ENCODE peak calls at places on chromosomes 1 and 21, in four cellular contexts. Z is kidney, U is IMR-90, K is hepatocyte. L is an unnamed sample.

GRCh38 chr1:154351363-154352068 is 26.2 kb downstream of the ATP8B2 start:
- DNase-seq in U (no peak), K (peak; percentile 65), Z (no peak), L (no peak)

GRCh38 chr1:93729502-93729901 is 47.9 kb upstream of the BCAR3 start:
- DNase-seq in K (no peak), U (no peak), Z (no peak), L (no peak)

GRCh38 chr1:180270767-180271639 is 40.9 kb downstream of the LHX4 start:
- DNase-seq in K (peak; percentile 30), Z (no peak), U (peak; percentile 88), L (no peak)

GRCh38 chr1:230632273-230632873 is 9.9 kb upstream of the COG2 start:
- DNase-seq in Z (no peak), U (peak; percentile 24), K (peak; percentile 60), L (peak; percentile 16)

GRCh38 chr1:35931424-35932157 is 686 bp downstream of the AGO3 start:
- DNase-seq in Z (no peak), K (peak; percentile 58), U (peak; percentile 5), L (no peak)

GRCh38 chr1:236576004-236576403 is 28.3 kb downstream of the HEATR1 start:
- DNase-seq in Z (no peak), U (peak; percentile 65), K (no peak), L (no peak)

GRCh38 chr1:87592156-87592555 is 263.5 kb downstream of the LMO4 start:
- DNase-seq in U (no peak), K (no peak), Z (no peak), L (no peak)

GRCh38 chr1:59678809-59679228 is 135.9 kb upstream of the HOOK1 start:
- DNase-seq in K (no peak), U (peak; percentile 98), Z (no peak), L (no peak)

GRCh38 chr1:186841599-186841998 is 12.8 kb downstream of the PLA2G4A start:
- DNase-seq in U (peak; percentile 9), K (no peak), Z (no peak), L (no peak)

GRCh38 chr1:3283849-3284248 is 170.6 kb upstream of the ARHGEF16 start:
- DNase-seq in Z (no peak), U (no peak), K (peak; percentile 60), L (no peak)

GRCh38 chr1:210496063-210496462 is 167.4 kb downstream of the HHAT start:
- DNase-seq in K (no peak), U (peak; percentile 92), Z (no peak), L (no peak)

GRCh38 chr1:96843196-96843595 is 121.6 kb downstream of the PTBP2 start:
- DNase-seq in K (peak; percentile 8), Z (no peak), U (peak; percentile 57), L (no peak)

GRCh38 chr21:29626787-29627470 is 312.9 kb downstream of the GRIK1 start:
- DNase-seq in U (no peak), Z (no peak), K (no peak), L (no peak)

GRCh38 chr1:151908228-151908691 is 1.1 kb downstream of the THEM4 start:
- DNase-seq in Z (no peak), K (peak; percentile 7), U (peak; percentile 24), L (no peak)

GRCh38 chr1:242556276-242556675 is 31.8 kb upstream of the PLD5 start:
- DNase-seq in Z (no peak), K (no peak), U (no peak), L (no peak)

DNA sequence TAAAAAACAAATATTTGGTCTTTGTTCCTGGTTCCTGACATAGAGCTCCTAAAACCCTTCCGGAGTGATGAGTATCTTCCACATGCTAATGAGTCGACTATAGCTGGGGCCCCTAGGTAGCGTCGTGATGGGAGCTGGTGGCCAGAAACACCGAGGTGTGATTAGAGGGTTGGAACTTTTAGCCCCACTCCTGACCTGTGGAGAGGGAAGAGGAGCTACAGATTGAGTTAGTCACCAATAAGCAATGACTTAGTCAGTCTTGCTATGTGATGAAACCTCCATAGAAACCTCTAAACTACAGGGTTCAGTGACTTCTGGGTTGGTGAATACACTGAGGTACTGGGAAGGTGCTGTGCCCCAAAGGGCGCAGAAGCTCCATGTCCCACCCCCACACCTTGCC is 30.1 kb upstream of the PLD5 start:
- DNase-seq in K (no peak), Z (no peak), U (no peak), L (no peak)
- H3K27ac ChIP-seq in K (no peak overlapping the region), Z (no peak overlapping the region), U (no peak overlapping the region), L (no peak overlapping the region)

GRCh38 chr1:89786628-89787214 is 34.1 kb upstream of the LRRC8D start:
- DNase-seq in U (no peak), Z (no peak), K (no peak), L (no peak)
- H3K36me3 ChIP-seq in U (no peaks in the 10 kb centered on the region), Z (no peaks in the 10 kb centered on the region), K (no peaks in the 10 kb centered on the region), L (no peaks in the 10 kb centered on the region)

GRCh38 chr1:30724655-30725421 is 1.5 kb upstream of the MATN1 start:
- DNase-seq in K (no peak), U (no peak), Z (no peak), L (no peak)
- H3K27ac ChIP-seq in K (no peak overlapping the region), U (no peak overlapping the region), Z (no peak overlapping the region), L (no peak overlapping the region)

GRCh38 chr1:208081972-208082371 is 162.2 kb downstream of the PLXNA2 start:
- DNase-seq in Z (no peak), K (no peak), U (no peak), L (no peak)

GRCh38 chr1:208084764-208085163 is 159.4 kb downstream of the PLXNA2 start:
- DNase-seq in K (no peak), Z (no peak), U (no peak), L (no peak)

GRCh38 chr1:208083715-208084085 is 160.5 kb downstream of the PLXNA2 start:
- DNase-seq in K (no peak), U (no peak), Z (no peak), L (no peak)

GRCh38 chr1:208084220-208084619 is 160.0 kb downstream of the PLXNA2 start:
- DNase-seq in Z (no peak), K (no peak), U (no peak), L (no peak)

GRCh38 chr1:208083016-208083714 is 161.0 kb downstream of the PLXNA2 start:
- DNase-seq in Z (no peak), U (no peak), K (no peak), L (no peak)
- H3K36me3 ChIP-seq in Z (no peaks in the 10 kb centered on the region), U (no peaks in the 10 kb centered on the region), K (no peaks in the 10 kb centered on the region), L (no peaks in the 10 kb centered on the region)

GRCh38 chr1:162204883-162205132 is 135.3 kb downstream of the NOS1AP start:
- DNase-seq in K (no peak), Z (no peak), U (no peak), L (no peak)

GRCh38 chr1:162204129-162204882 is 134.8 kb downstream of the NOS1AP start:
- DNase-seq in Z (no peak), K (no peak), U (no peak), L (no peak)

GRCh38 chr1:162206749-162207635 is 137.5 kb downstream of the NOS1AP start:
- DNase-seq in Z (peak; percentile 76), U (no peak), K (peak; percentile 55), L (no peak)

GRCh38 chr1:162207862-162208261 is 138.4 kb downstream of the NOS1AP start:
- DNase-seq in K (no peak), Z (no peak), U (no peak), L (no peak)

DNA sequence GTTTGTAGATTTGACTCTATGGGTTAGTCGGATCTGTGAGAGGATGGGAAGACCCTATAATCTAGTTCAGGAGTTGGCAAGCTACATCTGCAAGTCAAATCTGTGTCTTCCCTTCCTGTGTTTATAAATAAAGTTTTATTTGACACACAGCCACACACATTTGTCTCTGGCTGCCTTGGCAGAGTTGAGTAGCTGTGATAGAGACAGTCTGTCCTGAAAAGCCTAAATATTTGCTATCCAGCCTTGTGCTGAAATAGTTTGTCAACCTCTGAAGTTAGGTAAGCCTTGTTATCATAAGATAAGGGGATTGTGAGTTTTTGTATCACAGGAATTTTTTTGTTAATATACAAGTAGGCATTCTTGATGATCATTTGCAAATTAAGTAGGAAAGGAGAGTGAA is 136.8 kb downstream of the NOS1AP start:
- DNase-seq in U (no peak), K (no peak), Z (no peak), L (no peak)
- H3K27ac ChIP-seq in U (no peak overlapping the region), K (peak overlapping the region; percentile 50), Z (no peak overlapping the region), L (no peak overlapping the region)

DNA sequence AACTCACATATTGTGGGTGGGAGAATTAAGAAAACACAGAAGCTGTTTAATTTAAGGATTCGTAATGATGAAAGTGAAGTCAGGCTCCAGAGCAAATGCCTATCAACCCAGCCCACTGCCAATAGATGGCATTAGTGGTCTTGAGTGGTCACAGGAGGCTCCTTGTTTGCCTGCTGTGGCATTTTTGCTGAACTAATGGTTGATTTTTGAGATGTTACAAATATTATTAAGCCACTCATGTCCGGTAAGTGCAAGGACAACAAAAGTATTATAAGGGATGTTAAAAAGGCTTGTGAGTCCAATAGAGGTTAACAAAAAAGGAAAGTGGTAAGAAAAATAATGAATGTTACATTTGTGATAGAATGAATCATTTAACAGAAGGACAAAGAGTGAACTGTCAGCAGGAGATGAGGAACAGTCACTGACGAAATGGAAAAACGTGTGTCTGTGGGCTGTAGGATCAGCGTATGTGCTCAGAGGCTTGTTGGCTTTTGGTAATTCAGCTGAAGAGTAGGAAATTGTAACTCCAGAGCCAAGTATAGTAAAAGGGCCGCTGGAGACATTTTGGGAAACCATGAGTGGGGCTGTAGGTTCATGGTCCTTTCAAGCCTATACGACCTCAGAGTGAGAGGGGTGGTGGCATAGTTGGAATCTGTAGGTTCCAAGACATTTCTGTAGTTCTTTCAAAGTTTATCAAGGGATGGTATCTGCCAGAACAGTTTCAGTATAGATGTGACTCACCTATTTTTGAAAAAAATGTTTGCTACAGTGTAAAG is 11.2 kb downstream of the SFT2D2 start:
- DNase-seq in U (no peak), K (no peak), Z (no peak), L (no peak)
- H3K36me3 ChIP-seq in U (peaks cover 34% of the 10 kb centered on the region), K (no peaks in the 10 kb centered on the region), Z (peaks cover 47% of the 10 kb centered on the region), L (peaks cover 7% of the 10 kb centered on the region)

DNA sequence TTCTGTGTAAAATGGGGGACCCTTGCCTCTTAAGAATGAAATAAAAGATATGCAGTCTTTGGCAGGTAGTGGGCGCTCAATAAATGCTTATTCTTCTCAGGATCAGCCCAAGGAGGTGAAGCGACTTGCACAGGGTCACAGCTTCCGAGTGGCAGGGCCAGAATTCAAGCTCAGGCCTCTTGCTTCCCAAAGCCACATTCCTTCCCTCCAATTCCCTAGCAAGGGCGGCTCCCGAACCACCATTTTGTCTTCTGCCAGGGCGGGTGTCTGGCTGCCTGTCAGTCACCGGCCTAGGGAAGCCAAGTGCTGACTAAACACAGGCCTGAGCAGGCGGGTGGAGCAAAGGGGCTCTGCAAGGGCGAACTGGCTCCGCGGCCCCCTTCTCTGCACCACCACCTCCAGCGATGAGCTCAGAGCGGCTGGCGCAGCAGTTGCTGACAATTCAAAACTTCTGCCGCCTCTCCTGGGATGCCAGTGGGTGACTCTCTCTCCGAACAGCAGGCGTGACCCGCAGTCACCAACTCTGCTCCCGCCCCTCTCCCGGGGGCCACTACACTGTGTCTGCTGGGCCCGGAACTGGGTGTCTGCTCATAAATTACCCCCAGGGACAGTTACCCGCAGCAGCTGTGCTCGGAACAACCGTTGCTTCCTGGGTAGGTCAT is 10.8 kb downstream of the GPR3 start:
- DNase-seq in K (peak; percentile 56), U (peak; percentile 42), Z (peak; percentile 91), L (no peak)
- H3K27ac ChIP-seq in K (peak overlapping the region; percentile 72), U (peak overlapping the region; percentile 3), Z (peak overlapping the region; percentile 35), L (no peak overlapping the region)

GRCh38 chr1:167995038-167995437 is 58.2 kb upstream of the MPC2 start:
- DNase-seq in U (peak; percentile 52), Z (no peak), K (no peak), L (no peak)
- H3K36me3 ChIP-seq in U (peaks cover 10% of the 10 kb centered on the region), Z (no peaks in the 10 kb centered on the region), K (no peaks in the 10 kb centered on the region), L (no peaks in the 10 kb centered on the region)

L was measured in iPS DF 6.9.